ENCODE peak calls at places on chromosomes 2 and 18, in seven cellular contexts. N, I, F, V, A, P and T are unnamed samples.
A peak's percentile ranks its signal among the peaks of the same experiment; 100 is the strongest.

GRCh38 chr2:241767464-241768250 is 9.0 kb upstream of the GAL3ST2 start:
- DNase-seq in N (no peak), I (no peak), F (no peak), V (no peak), A (no peak), P (no peak), T (peak; percentile 36)

GRCh38 chr2:102453497-102453896 is 19.5 kb upstream of the SLC9A4 start:
- DNase-seq in N (no peak), I (no peak), F (no peak), V (no peak), A (no peak), P (no peak), T (no peak)

GRCh38 chr18:7684966-7685365 is 117.8 kb downstream of the PTPRM start:
- DNase-seq in N (no peak), I (no peak), F (no peak), V (peak; percentile 31), A (no peak), P (no peak), T (no peak)

GRCh38 chr2:191304939-191305875 is 60.0 kb downstream of the MYO1B start:
- DNase-seq in N (peak; percentile 37), I (no peak), F (no peak), V (peak; percentile 95), A (no peak), P (peak; percentile 23), T (no peak)

GRCh38 chr2:137207030-137207429 is 441.7 kb downstream of the THSD7B start:
- DNase-seq in N (no peak), I (no peak), F (no peak), V (no peak), A (no peak), P (no peak), T (no peak)

GRCh38 chr18:48687694-48688042 is 148.8 kb downstream of the CTIF start:
- DNase-seq in N (no peak), I (no peak), F (no peak), V (no peak), A (no peak), P (no peak), T (no peak)

GRCh38 chr2:100017633-100018032 is 124.8 kb downstream of the AFF3 start:
- DNase-seq in N (peak; percentile 28), I (no peak), F (no peak), V (no peak), A (no peak), P (no peak), T (no peak)

GRCh38 chr2:48545244-48545643 is 15.3 kb downstream of the STON1 start:
- DNase-seq in N (no peak), I (no peak), F (no peak), V (peak; percentile 13), A (peak; percentile 35), P (no peak), T (no peak)

GRCh38 chr2:19823507-19823906 is 78.3 kb downstream of the TTC32 start:
- DNase-seq in N (no peak), I (no peak), F (no peak), V (no peak), A (no peak), P (no peak), T (no peak)

GRCh38 chr2:64457518-64457917 is 3.6 kb downstream of the LGALSL start:
- DNase-seq in N (no peak), I (no peak), F (no peak), V (no peak), A (no peak), P (no peak), T (no peak)

GRCh38 chr2:166180951-166181812 is 53.4 kb upstream of the SCN1A start:
- DNase-seq in N (peak; percentile 49), I (peak; percentile 66), F (peak; percentile 16), V (peak; percentile 78), A (peak; percentile 71), P (peak; percentile 75), T (no peak)

GRCh38 chr2:166184789-166185188 is 57.0 kb upstream of the SCN1A start:
- DNase-seq in N (peak; percentile 47), I (no peak), F (no peak), V (no peak), A (no peak), P (no peak), T (no peak)

GRCh38 chr2:166179201-166179600 is 51.4 kb upstream of the SCN1A start:
- DNase-seq in N (no peak), I (no peak), F (no peak), V (peak; percentile 54), A (no peak), P (no peak), T (no peak)

DNA sequence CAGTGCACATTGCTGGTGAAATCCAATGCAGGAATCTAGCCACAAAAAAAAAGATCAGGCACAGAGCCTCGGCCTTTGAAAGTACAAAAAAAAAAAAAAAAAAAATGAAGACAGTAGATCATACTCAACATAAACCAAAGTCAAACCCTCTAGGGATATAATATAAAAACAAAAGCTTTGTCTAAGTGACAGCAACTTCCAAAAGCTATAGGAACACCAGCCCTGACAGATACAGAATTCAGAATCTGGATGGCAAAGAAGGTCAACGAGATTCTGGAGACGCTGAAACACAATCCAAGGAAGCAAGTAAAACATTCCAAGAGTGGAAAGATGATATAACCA is 54.0 kb upstream of the SCN1A start:
- DNase-seq in N (no peak), I (no peak), F (no peak), V (no peak), A (no peak), P (no peak), T (no peak)
- TF ChIP-seq CTCF in N (peak; percentile 47), I (peak; percentile 17), F (no peak), V (no peak), A (no peak), P (peak; percentile 5), T (peak; percentile 9)

GRCh38 chr2:144163592-144163991 is 356.3 kb downstream of the ZEB2 start:
- DNase-seq in N (no peak), I (no peak), F (no peak), V (no peak), A (no peak), P (no peak), T (no peak)

GRCh38 chr2:144161061-144161460 is 358.9 kb downstream of the ZEB2 start:
- DNase-seq in N (no peak), I (no peak), F (no peak), V (no peak), A (no peak), P (no peak), T (no peak)

GRCh38 chr2:144165599-144166250 is 354.2 kb downstream of the ZEB2 start:
- DNase-seq in N (peak; percentile 24), I (no peak), F (no peak), V (no peak), A (no peak), P (no peak), T (no peak)

GRCh38 chr2:144159264-144159663 is 360.7 kb downstream of the ZEB2 start:
- DNase-seq in N (no peak), I (no peak), F (no peak), V (no peak), A (no peak), P (no peak), T (no peak)

DNA sequence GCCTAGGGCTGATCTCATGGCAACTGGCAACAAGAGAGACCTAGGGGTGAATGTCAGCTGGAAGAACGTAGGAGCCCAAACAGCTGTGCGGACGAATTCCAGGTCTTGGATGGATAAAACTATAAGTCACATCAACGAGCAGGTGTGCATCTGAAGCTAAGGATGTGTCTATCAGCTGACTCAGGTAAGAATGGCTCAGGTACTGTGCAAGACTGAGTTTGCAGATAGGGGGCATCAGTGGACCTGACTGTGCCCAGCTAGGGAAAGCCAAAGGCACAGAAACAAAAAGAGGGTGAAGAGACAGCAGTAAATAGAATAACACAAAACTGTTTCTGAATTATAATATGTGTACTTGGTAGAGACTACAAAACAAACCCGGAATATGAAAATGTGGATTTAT is 357.3 kb downstream of the ZEB2 start:
- DNase-seq in N (no peak), I (no peak), F (peak; percentile 8), V (peak; percentile 23), A (peak; percentile 61), P (peak; percentile 38), T (no peak)
- TF ChIP-seq CTCF in N (peak; percentile 55), I (peak; percentile 55), F (peak; percentile 61), V (peak; percentile 61), A (peak; percentile 60), P (no peak), T (no peak)

DNA sequence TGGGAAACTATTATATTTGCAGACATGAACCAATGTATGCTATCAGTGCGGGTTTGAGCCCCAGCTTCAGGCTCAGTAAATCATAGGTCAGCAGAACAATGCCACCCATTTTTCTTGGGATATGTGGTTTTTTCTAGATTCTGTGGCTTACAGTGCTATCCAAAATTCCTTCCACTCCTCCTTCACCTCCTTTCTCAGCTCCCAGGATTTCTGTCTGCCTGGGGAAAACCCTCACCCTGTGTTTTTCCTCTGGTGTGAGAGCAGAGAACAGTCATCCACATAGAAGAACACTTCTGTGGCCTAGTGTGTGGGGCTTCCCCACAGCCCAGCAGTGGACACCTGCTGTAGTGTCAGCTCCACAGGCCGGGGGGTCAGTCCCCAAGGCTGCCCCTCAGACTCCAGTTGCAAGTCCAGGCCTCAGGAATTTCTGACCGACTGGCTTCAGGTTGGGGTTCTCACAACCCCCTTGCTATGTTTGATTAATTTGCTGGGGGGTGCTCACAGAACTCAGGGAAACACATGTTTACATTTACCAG is 238.2 kb downstream of the LDLRAD4 start:
- DNase-seq in N (no peak), I (no peak), F (no peak), V (no peak), A (no peak), P (no peak), T (no peak)
- TF ChIP-seq CTCF in N (no peak), I (no peak), F (no peak), V (no peak), A (no peak), P (no peak), T (no peak)

DNA sequence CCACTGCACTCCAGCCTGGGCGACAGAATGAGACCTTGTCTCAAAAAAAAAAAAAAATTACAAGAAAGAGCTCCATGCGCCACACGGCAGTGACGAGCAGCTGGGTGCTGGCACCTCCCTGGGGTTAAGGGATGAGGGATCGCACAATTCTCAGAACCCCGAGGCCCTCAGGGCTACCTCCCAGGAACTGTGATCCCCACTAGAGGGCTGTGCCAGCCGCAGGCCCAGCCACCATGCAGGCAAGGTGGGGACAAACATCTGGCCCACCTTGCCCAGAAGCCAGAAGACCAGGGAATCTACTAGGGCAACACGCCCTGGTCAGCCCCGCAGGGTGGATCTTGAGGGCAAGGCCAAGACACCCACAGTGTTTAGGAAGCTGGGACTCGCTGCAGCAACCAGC is 6.6 kb downstream of the SAG start:
- DNase-seq in N (no peak), I (no peak), F (no peak), V (no peak), A (no peak), P (no peak), T (no peak)
- TF ChIP-seq CTCF in N (no peak), I (no peak), F (no peak), V (no peak), A (no peak), P (no peak), T (no peak)

GRCh38 chr2:231387904-231388724 is 7.4 kb upstream of the B3GNT7 start:
- DNase-seq in N (peak; percentile 41), I (peak; percentile 35), F (no peak), V (peak; percentile 33), A (peak; percentile 25), P (no peak), T (no peak)
- TF ChIP-seq CTCF in N (no peak), I (no peak), F (no peak), V (peak; percentile 2), A (no peak), P (no peak), T (no peak)

GRCh38 chr2:96916156-96917007 is 46.5 kb upstream of the SEMA4C start:
- DNase-seq in N (no peak), I (no peak), F (no peak), V (no peak), A (no peak), P (no peak), T (no peak)
- TF ChIP-seq CTCF in N (no peak), I (no peak), F (no peak), V (peak; percentile 18), A (no peak), P (no peak), T (no peak)